ENCODE peak calls at places on chromosomes 4 and X, in six cellular contexts. One of them, this sample, is unnamed.

GRCh38 chr4:52780627-52781354 is 29.6 kb upstream of the ERVMER34-1 start:
- DNase-seq in psoas muscle: no peak
- DNase-seq in IMR-90: no peak
- DNase-seq in K562: peak
- DNase-seq in stimulated activated CD4-positive, alpha-beta T cell treated with anti-CD3 and anti-CD28 coated beads, Interleukin-4, amount 100 ng/mL, for 24 hours: no peak
- DNase-seq in iris pigment epithelial cell: peak
- DNase-seq in this sample: no peak

GRCh38 chrX:41022579-41022978 is 62.7 kb upstream of the USP9X start:
- DNase-seq in psoas muscle: no peak
- DNase-seq in IMR-90: peak
- DNase-seq in K562: no peak
- DNase-seq in stimulated activated CD4-positive, alpha-beta T cell treated with anti-CD3 and anti-CD28 coated beads, Interleukin-4, amount 100 ng/mL, for 24 hours: no peak
- DNase-seq in iris pigment epithelial cell: peak
- DNase-seq in this sample: peak

GRCh38 chrX:40244980-40245379 is 147.2 kb upstream of the BCOR start:
- DNase-seq in psoas muscle: no peak
- DNase-seq in IMR-90: peak
- DNase-seq in K562: no peak
- DNase-seq in stimulated activated CD4-positive, alpha-beta T cell treated with anti-CD3 and anti-CD28 coated beads, Interleukin-4, amount 100 ng/mL, for 24 hours: no peak
- DNase-seq in iris pigment epithelial cell: peak
- DNase-seq in this sample: peak

GRCh38 chrX:150664290-150664689 is 28.9 kb upstream of the MTMR1 start:
- DNase-seq in psoas muscle: peak
- DNase-seq in IMR-90: no peak
- DNase-seq in K562: no peak
- DNase-seq in stimulated activated CD4-positive, alpha-beta T cell treated with anti-CD3 and anti-CD28 coated beads, Interleukin-4, amount 100 ng/mL, for 24 hours: no peak
- DNase-seq in iris pigment epithelial cell: no peak
- DNase-seq in this sample: no peak

GRCh38 chr4:124173892-124174291 is 538.6 kb downstream of the ANKRD50 start:
- DNase-seq in psoas muscle: no peak
- DNase-seq in IMR-90: no peak
- DNase-seq in K562: no peak
- DNase-seq in stimulated activated CD4-positive, alpha-beta T cell treated with anti-CD3 and anti-CD28 coated beads, Interleukin-4, amount 100 ng/mL, for 24 hours: no peak
- DNase-seq in iris pigment epithelial cell: no peak
- DNase-seq in this sample: no peak

GRCh38 chrX:68833855-68834331 is 5.1 kb downstream of the EFNB1 start:
- DNase-seq in psoas muscle: no peak
- DNase-seq in IMR-90: no peak
- DNase-seq in K562: no peak
- DNase-seq in stimulated activated CD4-positive, alpha-beta T cell treated with anti-CD3 and anti-CD28 coated beads, Interleukin-4, amount 100 ng/mL, for 24 hours: no peak
- DNase-seq in iris pigment epithelial cell: no peak
- DNase-seq in this sample: no peak

GRCh38 chr4:2745981-2746806 is 9.9 kb downstream of the TNIP2 start:
- DNase-seq in psoas muscle: peak
- DNase-seq in IMR-90: peak
- DNase-seq in K562: no peak
- DNase-seq in stimulated activated CD4-positive, alpha-beta T cell treated with anti-CD3 and anti-CD28 coated beads, Interleukin-4, amount 100 ng/mL, for 24 hours: peak
- DNase-seq in iris pigment epithelial cell: peak
- DNase-seq in this sample: peak

GRCh38 chr4:74297556-74297955 is 10.7 kb upstream of the EPGN start:
- DNase-seq in psoas muscle: no peak
- DNase-seq in IMR-90: no peak
- DNase-seq in K562: no peak
- DNase-seq in stimulated activated CD4-positive, alpha-beta T cell treated with anti-CD3 and anti-CD28 coated beads, Interleukin-4, amount 100 ng/mL, for 24 hours: no peak
- DNase-seq in iris pigment epithelial cell: no peak
- DNase-seq in this sample: no peak